ENCODE peak calls at places on chromosomes 6 and 20, in six cellular contexts. E is activated CD8-positive, alpha-beta memory T cell treated with anti-CD3 and anti-CD28 coated beads, Interleukin-2, amount 10 ng/mL, durations not matched to agents 7 days and 5 days; A is activated naive CD8-positive, alpha-beta T cell treated with anti-CD3 and anti-CD28 coated beads, Interleukin-2, amount 50 U/mL, for 16 hours; B is ELF-1; G is EL; K is astrocyte of the spinal cord. H is an unnamed sample.

GRCh38 chr6:149563203-149563927 is 2.8 kb upstream of the GINM1 start:
- DNase-seq in B (no peak), A (no peak), K (peak), G (peak), E (no peak), H (no peak)

GRCh38 chr6:33199687-33200233 is 705 bp downstream of the RXRB start:
- DNase-seq in G (peak), E (peak), B (no peak), A (peak), K (peak), H (peak)

GRCh38 chr20:4370856-4371255 is 350.9 kb upstream of the PRND start:
- DNase-seq in K (no peak), A (no peak), G (no peak), B (no peak), E (no peak), H (no peak)

GRCh38 chr6:139732451-139732850 is 358.0 kb upstream of the CITED2 start:
- DNase-seq in E (no peak), G (peak), K (peak), B (no peak), A (no peak), H (no peak)

GRCh38 chr6:76694779-76695178 is 622.3 kb upstream of the IMPG1 start:
- DNase-seq in A (no peak), B (peak), G (no peak), E (no peak), K (peak), H (no peak)

GRCh38 chr20:22807045-22807444 is 222.7 kb upstream of the FOXA2 start:
- DNase-seq in E (no peak), G (no peak), A (no peak), B (no peak), K (no peak), H (no peak)

GRCh38 chr6:129280719-129281118 is 397.8 kb downstream of the LAMA2 start:
- DNase-seq in A (no peak), E (peak), B (no peak), G (no peak), K (no peak), H (no peak)

GRCh38 chr6:66128238-66128637 is 421.2 kb upstream of the EYS start:
- DNase-seq in G (no peak), A (no peak), B (no peak), K (no peak), E (no peak), H (no peak)

GRCh38 chr20:47719211-47719610 is 66.1 kb downstream of the SULF2 start:
- DNase-seq in K (no peak), G (no peak), B (no peak), E (no peak), A (no peak), H (no peak)

GRCh38 chr20:51220293-51220706 is 197.4 kb upstream of the KCNG1 start:
- DNase-seq in A (peak), K (no peak), G (peak), B (peak), E (peak), H (peak)

GRCh38 chr20:6884114-6884513 is 116.6 kb downstream of the BMP2 start:
- DNase-seq in G (no peak), A (no peak), K (no peak), E (no peak), B (no peak), H (no peak)

GRCh38 chr6:72703093-72703492 is 81.2 kb downstream of the KCNQ5 start:
- DNase-seq in A (no peak), K (no peak), G (no peak), B (no peak), E (no peak), H (peak)

GRCh38 chr20:9025643-9026042 is 43.2 kb upstream of the PLCB4 start:
- DNase-seq in B (no peak), E (no peak), K (peak), G (peak), A (no peak), H (no peak)

GRCh38 chr6:136468711-136469110 is 81.5 kb downstream of the MAP7 start:
- DNase-seq in K (no peak), E (no peak), B (no peak), A (no peak), G (no peak), H (no peak)

GRCh38 chr6:53130891-53131290 is 17.8 kb downstream of the GCM1 start:
- DNase-seq in K (no peak), B (no peak), A (no peak), G (no peak), E (no peak), H (no peak)

GRCh38 chr20:37564388-37565133 is 36.9 kb upstream of the BLCAP start:
- DNase-seq in K (peak), B (peak), A (no peak), E (no peak), G (peak), H (peak)

GRCh38 chr6:56804996-56805395 is 149.9 kb upstream of the BEND6 start:
- DNase-seq in A (no peak), B (no peak), G (peak), E (no peak), K (peak), H (no peak)

GRCh38 chr6:133951881-133952814 is 876 bp upstream of the TBPL1 start:
- DNase-seq in A (peak), K (peak), E (peak), G (peak), B (peak), H (peak)

GRCh38 chr20:31570021-31570463 is 35.0 kb upstream of the ID1 start:
- DNase-seq in K (no peak), E (no peak), A (no peak), B (no peak), G (no peak), H (no peak)

GRCh38 chr20:41534170-41534569 is 84.0 kb downstream of the CHD6 start:
- DNase-seq in E (no peak), G (no peak), K (no peak), A (no peak), B (no peak), H (no peak)

GRCh38 chr6:166488701-166489100 is 97.8 kb downstream of the RAMACL start:
- DNase-seq in B (no peak), A (no peak), E (no peak), G (no peak), K (no peak), H (no peak)